ENCODE peak calls at places on chromosomes 1 and 21, in five cellular contexts. N is right cardiac atrium; P is activated naive CD8-positive, alpha-beta T cell treated with anti-CD3 and anti-CD28 coated beads for 36 hours; E is progenitor cell of endocrine pancreas; B is activated CD8-positive, alpha-beta memory T cell treated with anti-CD3 and anti-CD28 coated beads for 24 hours. A is an unnamed sample.

GRCh38 chr1:36207339-36207738 is 16.9 kb upstream of the THRAP3 start:
- DNase-seq in E (no peak), N (peak), B (no peak), P (no peak), A (peak)

GRCh38 chr1:1732381-1732780 is 8.2 kb upstream of the CDK11A start:
- DNase-seq in B (peak), P (no peak), E (no peak), N (no peak), A (no peak)

GRCh38 chr1:1324524-1325287 is at the start of the genes CPTP and INTS11:
- DNase-seq in N (peak), E (peak), P (peak), B (peak), A (peak)

GRCh38 chr1:61887921-61888564 is 145.8 kb downstream of the PATJ start:
- DNase-seq in P (no peak), E (no peak), B (no peak), N (peak), A (no peak)

GRCh38 chr21:41953249-41953830 is 478 bp downstream of the C2CD2 start:
- DNase-seq in B (peak), N (no peak), P (peak), E (no peak), A (peak)

GRCh38 chr1:152035406-152036315 is 1.1 kb downstream of the S100A11 start:
- DNase-seq in N (no peak), B (no peak), E (no peak), P (no peak), A (peak)

GRCh38 chr1:224407546-224408293 is 26.9 kb downstream of the WDR26 start:
- DNase-seq in E (no peak), P (no peak), N (no peak), B (no peak), A (no peak)

GRCh38 chr1:229891227-229891626 is 175.8 kb upstream of the GALNT2 start:
- DNase-seq in B (no peak), P (no peak), N (no peak), E (no peak), A (no peak)

GRCh38 chr1:117366281-117366981 is 818 bp upstream of the MAN1A2 start:
- DNase-seq in P (peak), N (peak), E (peak), B (peak), A (peak)

GRCh38 chr21:34280389-34280795 is 83.4 kb upstream of the KCNE2 start:
- DNase-seq in E (no peak), B (no peak), P (no peak), N (peak), A (peak)

GRCh38 chr1:42841440-42842147 is 4.8 kb upstream of the ZNF691 start:
- DNase-seq in B (no peak), N (no peak), E (no peak), P (no peak), A (no peak)

GRCh38 chr1:27179373-27179772 is 24.4 kb upstream of the SLC9A1 start:
- DNase-seq in E (no peak), B (no peak), P (no peak), N (no peak), A (no peak)